ENCODE peak calls at places on chromosomes 5 and 9, in five cellular contexts. L is kidney tubule cell, N is amniotic stem cell, D is COR-L47, I is activated T-cell treated with anti-CD3 and anti-CD28 coated beads for 1 hour. R is an unnamed sample.

GRCh38 chr5:39213437-39214207 is 5.7 kb downstream of the FYB1 start:
- DNase-seq in L (no peak), N (no peak), D (no peak), I (no peak), R (no peak)

GRCh38 chr9:86098793-86099694 is at the start of gene GOLM1:
- DNase-seq in L (peak; percentile 82), N (no peak), D (peak; percentile 44), I (no peak), R (peak; percentile 61)

GRCh38 chr5:174303035-174303434 is 257.5 kb downstream of the NSG2 start:
- DNase-seq in L (no peak), N (no peak), D (no peak), I (no peak), R (no peak)

GRCh38 chr5:180605554-180606214 is 14.4 kb upstream of the SCGB3A1 start:
- DNase-seq in L (peak; percentile 63), N (no peak), D (peak; percentile 46), I (peak; percentile 50), R (no peak)

GRCh38 chr5:169511708-169512107 is 71.9 kb upstream of the SPDL1 start:
- DNase-seq in L (no peak), N (no peak), D (no peak), I (no peak), R (no peak)

GRCh38 chr9:19200234-19200633 is 30.3 kb upstream of the DENND4C start:
- DNase-seq in L (no peak), N (no peak), D (no peak), I (no peak), R (no peak)

GRCh38 chr9:76599970-76600369 is 141.0 kb downstream of the GCNT1 start:
- DNase-seq in L (no peak), N (no peak), D (no peak), I (no peak), R (no peak)

GRCh38 chr5:1563051-1563461 is 39.3 kb upstream of the LPCAT1 start:
- DNase-seq in L (no peak), N (no peak), D (no peak), I (no peak), R (no peak)

GRCh38 chr9:135299651-135300345 is 179.8 kb upstream of the PPP1R26 start:
- DNase-seq in L (no peak), N (no peak), D (no peak), I (no peak), R (no peak)

GRCh38 chr5:74673011-74673790 is 11.8 kb upstream of the HEXB start:
- DNase-seq in L (peak; percentile 45), N (peak; percentile 19), D (peak; percentile 14), I (no peak), R (no peak)

GRCh38 chr5:10702040-10702629 is 58.9 kb downstream of the DAP start:
- DNase-seq in L (peak; percentile 98), N (peak; percentile 64), D (no peak), I (no peak), R (no peak)

GRCh38 chr9:22201256-22201655 is 192.2 kb upstream of the CDKN2B start:
- DNase-seq in L (peak; percentile 31), N (no peak), D (no peak), I (no peak), R (no peak)

GRCh38 chr9:105154723-105155191 is 89.7 kb upstream of the SLC44A1 start:
- DNase-seq in L (peak; percentile 53), N (no peak), D (no peak), I (no peak), R (no peak)

GRCh38 chr5:174777545-174777944 is 53.2 kb downstream of the MSX2 start:
- DNase-seq in L (peak; percentile 18), N (no peak), D (no peak), I (no peak), R (no peak)

GRCh38 chr9:98085955-98086354 is 29.4 kb downstream of the NANS start:
- DNase-seq in L (peak; percentile 54), N (no peak), D (peak; percentile 17), I (no peak), R (no peak)

GRCh38 chr5:118960557-118960956 is 27.8 kb downstream of the DTWD2 start:
- DNase-seq in L (no peak), N (no peak), D (no peak), I (no peak), R (no peak)

GRCh38 chr5:94832685-94833084 is 214.2 kb downstream of the SLF1 start:
- DNase-seq in L (no peak), N (no peak), D (peak; percentile 33), I (no peak), R (no peak)

GRCh38 chr5:160082589-160082988 is 36.7 kb downstream of the PWWP2A start:
- DNase-seq in L (no peak), N (no peak), D (no peak), I (no peak), R (no peak)

GRCh38 chr9:134125413-134126095 is 10.3 kb upstream of the WDR5 start:
- DNase-seq in L (no peak), N (no peak), D (no peak), I (no peak), R (no peak)

GRCh38 chr5:81420039-81420667 is 26.2 kb upstream of the ACOT12 start:
- DNase-seq in L (peak; percentile 92), N (peak; percentile 68), D (no peak), I (no peak), R (no peak)

GRCh38 chr5:138349842-138350635 is 2.4 kb upstream of the KDM3B start:
- DNase-seq in L (no peak), N (no peak), D (no peak), I (no peak), R (no peak)

GRCh38 chr5:52360985-52361384 is 426.7 kb upstream of the ITGA1 start:
- DNase-seq in L (no peak), N (no peak), D (no peak), I (no peak), R (no peak)

GRCh38 chr5:29795253-29795652 is 1398.2 kb upstream of the CDH6 start:
- DNase-seq in L (no peak), N (no peak), D (no peak), I (no peak), R (no peak)

GRCh38 chr5:125823572-125823971 is 599.6 kb upstream of the GRAMD2B start:
- DNase-seq in L (peak; percentile 55), N (no peak), D (no peak), I (no peak), R (no peak)

GRCh38 chr5:89729623-89730390 is 679.7 kb downstream of the CETN3 start:
- DNase-seq in L (peak; percentile 26), N (no peak), D (peak; percentile 25), I (no peak), R (no peak)

GRCh38 chr9:93582115-93582514 is 5.7 kb downstream of the PHF2 start:
- DNase-seq in L (peak; percentile 28), N (no peak), D (peak; percentile 87), I (no peak), R (no peak)

GRCh38 chr5:82601085-82601484 is 322.9 kb upstream of the RPS23 start:
- DNase-seq in L (peak; percentile 72), N (no peak), D (no peak), I (no peak), R (no peak)

GRCh38 chr9:21974542-21975409 is 19.4 kb downstream of the CDKN2A start:
- DNase-seq in L (peak; percentile 76), N (peak; percentile 21), D (peak; percentile 97), I (no peak), R (peak; percentile 90)

GRCh38 chr5:178536541-178537466 is 53.4 kb downstream of the COL23A1 start:
- DNase-seq in L (no peak), N (no peak), D (no peak), I (no peak), R (no peak)

GRCh38 chr9:127825319-127826051 is 22.8 kb downstream of the FPGS start:
- DNase-seq in L (peak; percentile 36), N (no peak), D (no peak), I (no peak), R (no peak)

GRCh38 chr9:91905958-91906585 is 44.0 kb downstream of the ROR2 start:
- DNase-seq in L (no peak), N (no peak), D (no peak), I (peak; percentile 12), R (no peak)

GRCh38 chr9:111481885-111482636 is 2.1 kb downstream of the ECPAS start:
- DNase-seq in L (peak; percentile 18), N (no peak), D (peak; percentile 19), I (no peak), R (no peak)

GRCh38 chr5:90408571-90409317 is 812 bp downstream of the CETN3 start:
- DNase-seq in L (peak; percentile 20), N (no peak), D (no peak), I (no peak), R (peak; percentile 62)

GRCh38 chr5:172107606-172108005 is 80.4 kb downstream of the STK10 start:
- DNase-seq in L (peak; percentile 63), N (peak; percentile 78), D (no peak), I (no peak), R (no peak)

GRCh38 chr9:136015656-136016055 is 54.5 kb upstream of the UBAC1 start:
- DNase-seq in L (no peak), N (no peak), D (no peak), I (no peak), R (no peak)

GRCh38 chr9:127138444-127138843 is 16.0 kb upstream of the ANGPTL2 start:
- DNase-seq in L (no peak), N (no peak), D (no peak), I (no peak), R (no peak)

GRCh38 chr9:76162751-76163500 is 231.3 kb downstream of the RFK start:
- DNase-seq in L (no peak), N (no peak), D (no peak), I (no peak), R (no peak)

GRCh38 chr5:278646-279045 is 7.2 kb downstream of the PDCD6 start:
- DNase-seq in L (no peak), N (no peak), D (no peak), I (no peak), R (no peak)